ENCODE peak calls at places on chromosomes 13 and 19, in nine cellular contexts. I is AG04450, H is right cardiac atrium, O is aorta, G is right lobe of liver, R is body of pancreas, W is uterus, T is hepatocyte, N is brain microvascular endothelial cell. A is an unnamed sample.

GRCh38 chr13:30608364-30608763 is 9.4 kb upstream of the USPL1 start:
- DNase-seq in I (no peak), H (no peak), O (no peak), G (no peak), R (no peak), W (no peak), T (no peak), N (no peak), A (no peak)

GRCh38 chr13:80244574-80244973 is 96.4 kb downstream of the SPRY2 start:
- DNase-seq in I (no peak), H (no peak), O (no peak), G (no peak), R (no peak), W (no peak), T (no peak), N (no peak), A (no peak)

GRCh38 chr19:16134510-16134909 is 9.0 kb upstream of the HSH2D start:
- DNase-seq in I (no peak), H (no peak), O (no peak), G (no peak), R (no peak), W (no peak), T (no peak), N (no peak), A (no peak)

GRCh38 chr13:51764184-51765141 is 39.5 kb downstream of the DHRS12 start:
- DNase-seq in I (peak; percentile 77), H (peak; percentile 70), O (peak; percentile 75), G (no peak), R (peak; percentile 81), W (peak; percentile 67), T (peak; percentile 76), N (peak; percentile 78), A (peak; percentile 93)

GRCh38 chr13:30567072-30567471 is 50.6 kb upstream of the USPL1 start:
- DNase-seq in I (no peak), H (no peak), O (no peak), G (no peak), R (no peak), W (no peak), T (no peak), N (no peak), A (no peak)

GRCh38 chr19:18476507-18477041 is 38.6 kb upstream of the ISYNA1 start:
- DNase-seq in I (no peak), H (peak; percentile 62), O (no peak), G (no peak), R (no peak), W (no peak), T (no peak), N (no peak), A (no peak)

GRCh38 chr19:19451429-19452240 is 46.2 kb downstream of the GATAD2A start:
- DNase-seq in I (no peak), H (no peak), O (peak; percentile 12), G (no peak), R (no peak), W (no peak), T (no peak), N (no peak), A (no peak)

GRCh38 chr13:29934531-29935308 is 84.3 kb upstream of the UBL3 start:
- DNase-seq in I (no peak), H (peak; percentile 47), O (no peak), G (no peak), R (no peak), W (no peak), T (peak; percentile 66), N (no peak), A (no peak)

GRCh38 chr13:29480893-29481525 is 114.5 kb downstream of the SLC7A1 start:
- DNase-seq in I (no peak), H (no peak), O (no peak), G (no peak), R (no peak), W (no peak), T (no peak), N (no peak), A (no peak)

GRCh38 chr19:3184847-3185481 is 766 bp upstream of the NCLN start:
- DNase-seq in I (no peak), H (peak; percentile 77), O (peak; percentile 84), G (peak; percentile 82), R (peak; percentile 75), W (no peak), T (peak; percentile 74), N (peak; percentile 75), A (peak; percentile 77)

GRCh38 chr19:23998568-23998967 is 83.9 kb downstream of the ZNF726 start:
- DNase-seq in I (no peak), H (no peak), O (no peak), G (no peak), R (no peak), W (no peak), T (no peak), N (no peak), A (no peak)

GRCh38 chr13:40897058-40897457 is 107.6 kb downstream of the SLC25A15 start:
- DNase-seq in I (no peak), H (no peak), O (no peak), G (no peak), R (no peak), W (no peak), T (no peak), N (no peak), A (no peak)

GRCh38 chr19:35029737-35030256 is 473 bp upstream of the SCN1B start:
- DNase-seq in I (no peak), H (no peak), O (no peak), G (no peak), R (no peak), W (no peak), T (no peak), N (no peak), A (no peak)

GRCh38 chr13:82294226-82294625 is 1588.0 kb downstream of the SLITRK1 start:
- DNase-seq in I (no peak), H (no peak), O (no peak), G (no peak), R (no peak), W (no peak), T (no peak), N (no peak), A (no peak)

GRCh38 chr13:23074054-23074805 is 106.5 kb upstream of the SGCG start:
- DNase-seq in I (no peak), H (no peak), O (no peak), G (no peak), R (no peak), W (peak; percentile 33), T (no peak), N (no peak), A (no peak)

GRCh38 chr19:10797541-10798256 is 38.3 kb downstream of the TMED1 start:
- DNase-seq in I (no peak), H (no peak), O (no peak), G (no peak), R (no peak), W (no peak), T (no peak), N (no peak), A (no peak)

GRCh38 chr19:3075605-3076431 is 13.5 kb upstream of the TLE5 start:
- DNase-seq in I (no peak), H (peak; percentile 44), O (no peak), G (no peak), R (peak; percentile 75), W (peak; percentile 65), T (peak; percentile 77), N (no peak), A (no peak)

GRCh38 chr13:23509781-23510543 is 60.2 kb upstream of the TNFRSF19 start:
- DNase-seq in I (peak; percentile 60), H (no peak), O (no peak), G (no peak), R (no peak), W (no peak), T (no peak), N (peak; percentile 74), A (no peak)

GRCh38 chr13:45328661-45329105 is 12.3 kb downstream of the TPT1 start:
- DNase-seq in I (no peak), H (no peak), O (no peak), G (no peak), R (no peak), W (no peak), T (no peak), N (peak; percentile 72), A (no peak)
- H3K27ac ChIP-seq in I (peak overlapping the region; percentile 53), H (no peak overlapping the region), O (peak overlapping the region; percentile 37), G (no peak overlapping the region), R (no peak overlapping the region), W (peak overlapping the region; percentile 5), T (no peak overlapping the region), N (peak overlapping the region; percentile 90), A (peak overlapping the region; percentile 75)

GRCh38 chr13:42270160-42270856 is 1.6 kb upstream of the AKAP11 start:
- DNase-seq in I (no peak), H (no peak), O (no peak), G (no peak), R (no peak), W (no peak), T (no peak), N (no peak), A (no peak)
- H3K4me3 ChIP-seq in I (no peak overlapping the region), H (no peak overlapping the region), O (no peak overlapping the region), G (no peak overlapping the region), R (no peak overlapping the region), W (no peak overlapping the region), T (no peak overlapping the region), N (no peak overlapping the region), A (no peak overlapping the region)

GRCh38 chr19:1373042-1373533 is 10.6 kb upstream of the NDUFS7 start:
- DNase-seq in I (no peak), H (no peak), O (no peak), G (no peak), R (no peak), W (no peak), T (no peak), N (no peak), A (no peak)
- H3K27ac ChIP-seq in I (peak overlapping the region; percentile 57), H (peak overlapping the region; percentile 54), O (no peak overlapping the region), G (peak overlapping the region; percentile 70), R (peak overlapping the region; percentile 64), W (no peak overlapping the region), T (no peak overlapping the region), N (no peak overlapping the region), A (no peak overlapping the region)

DNA sequence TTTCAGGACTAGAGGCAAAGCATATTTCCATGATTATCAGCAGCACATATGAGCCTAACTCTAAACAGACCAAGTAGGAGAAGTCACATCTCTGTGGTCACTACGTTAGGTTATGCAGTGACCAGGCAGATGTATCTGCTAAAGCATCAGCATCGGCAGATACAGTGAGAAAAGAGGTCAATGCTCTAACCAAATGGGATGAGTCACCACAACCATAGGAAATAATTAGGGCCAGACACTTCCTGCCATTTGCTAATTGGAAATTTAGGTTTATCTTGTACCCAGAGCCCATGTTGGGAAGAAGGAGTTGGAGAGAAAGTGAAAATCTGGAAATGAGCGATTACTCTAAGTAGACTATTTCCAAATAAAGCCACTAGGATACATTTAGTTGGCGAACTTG is 104.2 kb upstream of the CSNK1A1L start:
- DNase-seq in I (no peak), H (no peak), O (no peak), G (no peak), R (no peak), W (no peak), T (no peak), N (no peak), A (no peak)
- H3K4me3 ChIP-seq in I (no peak overlapping the region), H (no peak overlapping the region), O (no peak overlapping the region), G (no peak overlapping the region), R (no peak overlapping the region), W (no peak overlapping the region), T (no peak overlapping the region), N (no peak overlapping the region), A (no peak overlapping the region)

GRCh38 chr13:110471833-110472162 is 89.7 kb downstream of the RAB20 start:
- DNase-seq in I (no peak), H (peak; percentile 46), O (peak; percentile 85), G (peak; percentile 58), R (no peak), W (no peak), T (no peak), N (peak; percentile 86), A (peak; percentile 78)
- H3K27ac ChIP-seq in I (no peak overlapping the region), H (no peak overlapping the region), O (no peak overlapping the region), G (peak overlapping the region; percentile 71), R (no peak overlapping the region), W (no peak overlapping the region), T (no peak overlapping the region), N (peak overlapping the region; percentile 67), A (peak overlapping the region; percentile 21)

GRCh38 chr13:90696254-90696653 is 651.2 kb upstream of the MIR17HG start:
- DNase-seq in I (no peak), H (no peak), O (no peak), G (no peak), R (no peak), W (no peak), T (peak; percentile 13), N (peak; percentile 55), A (no peak)
- H3K4me3 ChIP-seq in I (no peak overlapping the region), H (no peak overlapping the region), O (no peak overlapping the region), G (no peak overlapping the region), R (no peak overlapping the region), W (no peak overlapping the region), T (no peak overlapping the region), N (no peak overlapping the region), A (no peak overlapping the region)